ENCODE peak calls at places on chromosomes 11 and 22, in five cellular contexts. One of them, this sample, is unnamed.

GRCh38 chr22:46376908-46377565 is 41.5 kb downstream of the TRMU start:
- DNase-seq in GM12878: no peak
- DNase-seq in K562: no peak
- DNase-seq in SK-N-SH: no peak
- DNase-seq in A549: no peak
- DNase-seq in this sample: no peak

GRCh38 chr11:91308069-91308468 is 916.5 kb upstream of the FAT3 start:
- DNase-seq in SK-N-SH: peak
- DNase-seq in GM12878: no peak
- DNase-seq in A549: no peak
- DNase-seq in K562: no peak
- DNase-seq in this sample: no peak

GRCh38 chr22:21591695-21592094 is 24.2 kb downstream of the UBE2L3 start:
- DNase-seq in A549: no peak
- DNase-seq in SK-N-SH: no peak
- DNase-seq in K562: no peak
- DNase-seq in GM12878: no peak
- DNase-seq in this sample: no peak

GRCh38 chr22:34414467-34415440 is 494.5 kb upstream of the LARGE1 start:
- DNase-seq in K562: peak
- DNase-seq in GM12878: peak
- DNase-seq in A549: peak
- DNase-seq in SK-N-SH: peak
- DNase-seq in this sample: no peak

GRCh38 chr22:46525681-46526483 is 11.5 kb downstream of the CELSR1 start:
- DNase-seq in K562: no peak
- DNase-seq in SK-N-SH: no peak
- DNase-seq in A549: no peak
- DNase-seq in GM12878: no peak
- DNase-seq in this sample: no peak

GRCh38 chr11:121282376-121282775 is 10.2 kb upstream of the SC5D start:
- DNase-seq in SK-N-SH: no peak
- DNase-seq in K562: no peak
- DNase-seq in A549: no peak
- DNase-seq in GM12878: no peak
- DNase-seq in this sample: no peak

GRCh38 chr11:65182258-65183170 is 786 bp downstream of the CAPN1 start:
- DNase-seq in GM12878: no peak
- DNase-seq in SK-N-SH: no peak
- DNase-seq in A549: no peak
- DNase-seq in K562: peak
- DNase-seq in this sample: no peak

GRCh38 chr11:35115688-35116030 is 23.3 kb upstream of the CD44 start:
- DNase-seq in A549: no peak
- DNase-seq in K562: no peak
- DNase-seq in GM12878: no peak
- DNase-seq in SK-N-SH: no peak
- DNase-seq in this sample: no peak

GRCh38 chr11:31884080-31884479 is 73.0 kb upstream of the PAX6 start:
- DNase-seq in SK-N-SH: no peak
- DNase-seq in K562: no peak
- DNase-seq in A549: no peak
- DNase-seq in GM12878: no peak
- DNase-seq in this sample: no peak

GRCh38 chr11:2818021-2818420 is 67.6 kb downstream of the CDKN1C start:
- DNase-seq in A549: no peak
- DNase-seq in SK-N-SH: no peak
- DNase-seq in GM12878: no peak
- DNase-seq in K562: no peak
- DNase-seq in this sample: no peak

GRCh38 chr11:69915151-69915500 is 95.9 kb upstream of the FGF3 start:
- DNase-seq in A549: no peak
- DNase-seq in SK-N-SH: no peak
- DNase-seq in K562: no peak
- DNase-seq in GM12878: no peak
- DNase-seq in this sample: peak

GRCh38 chr22:19067696-19068348 is 54.4 kb downstream of the DGCR2 start:
- DNase-seq in K562: no peak
- DNase-seq in A549: no peak
- DNase-seq in SK-N-SH: no peak
- DNase-seq in GM12878: no peak
- DNase-seq in this sample: no peak

GRCh38 chr11:8266246-8267241 is 2.9 kb upstream of the LMO1 start:
- DNase-seq in GM12878: no peak
- DNase-seq in K562: no peak
- DNase-seq in SK-N-SH: no peak
- DNase-seq in A549: no peak
- DNase-seq in this sample: no peak

GRCh38 chr11:129695543-129696308 is 119.9 kb upstream of the TMEM45B start:
- DNase-seq in A549: peak
- DNase-seq in SK-N-SH: peak
- DNase-seq in K562: peak
- DNase-seq in GM12878: no peak
- DNase-seq in this sample: peak

DNA sequence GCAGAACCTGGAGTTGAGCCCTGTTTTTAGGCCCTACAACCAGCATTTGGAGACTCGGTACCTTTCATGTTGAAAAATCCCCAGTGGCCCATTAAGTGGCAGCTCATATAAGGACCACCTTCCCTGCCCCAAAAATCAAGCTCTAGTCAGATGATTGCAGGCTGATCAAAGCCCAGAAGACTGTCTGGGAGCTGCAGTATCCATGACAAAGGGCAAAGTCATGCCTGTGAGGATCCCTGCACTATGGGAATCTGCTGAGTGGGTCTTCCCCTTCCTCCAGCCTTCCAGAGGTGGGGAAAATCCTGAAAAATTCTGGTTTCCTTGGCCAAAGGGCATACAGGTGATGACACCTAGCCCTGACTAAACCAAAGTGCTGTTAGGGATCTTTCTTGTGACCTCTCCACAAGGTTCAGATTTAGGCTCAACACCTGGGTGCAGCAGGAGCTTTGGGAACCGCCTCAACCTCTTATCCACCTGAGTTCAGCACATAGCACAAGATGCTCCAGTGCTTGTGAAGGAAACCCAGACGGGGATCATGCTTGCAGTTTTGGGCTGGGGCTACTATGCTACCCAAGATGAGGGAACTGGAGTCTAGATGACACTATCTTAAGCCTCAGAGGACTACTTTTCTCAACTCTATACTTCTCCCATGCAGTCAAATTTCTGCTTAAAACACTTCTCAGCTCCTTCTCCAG is 1.2 kb upstream of the TRIM3 start:
- DNase-seq in SK-N-SH: no peak
- DNase-seq in K562: no peak
- DNase-seq in GM12878: no peak
- DNase-seq in A549: no peak
- DNase-seq in this sample: peak
- TF ChIP-seq RAD21 in SK-N-SH: no peak
- TF ChIP-seq RAD21 in K562: no peak
- TF ChIP-seq RAD21 in GM12878: no peak
- TF ChIP-seq RAD21 in A549: no peak
- TF ChIP-seq RAD21 in this sample: no peak

DNA sequence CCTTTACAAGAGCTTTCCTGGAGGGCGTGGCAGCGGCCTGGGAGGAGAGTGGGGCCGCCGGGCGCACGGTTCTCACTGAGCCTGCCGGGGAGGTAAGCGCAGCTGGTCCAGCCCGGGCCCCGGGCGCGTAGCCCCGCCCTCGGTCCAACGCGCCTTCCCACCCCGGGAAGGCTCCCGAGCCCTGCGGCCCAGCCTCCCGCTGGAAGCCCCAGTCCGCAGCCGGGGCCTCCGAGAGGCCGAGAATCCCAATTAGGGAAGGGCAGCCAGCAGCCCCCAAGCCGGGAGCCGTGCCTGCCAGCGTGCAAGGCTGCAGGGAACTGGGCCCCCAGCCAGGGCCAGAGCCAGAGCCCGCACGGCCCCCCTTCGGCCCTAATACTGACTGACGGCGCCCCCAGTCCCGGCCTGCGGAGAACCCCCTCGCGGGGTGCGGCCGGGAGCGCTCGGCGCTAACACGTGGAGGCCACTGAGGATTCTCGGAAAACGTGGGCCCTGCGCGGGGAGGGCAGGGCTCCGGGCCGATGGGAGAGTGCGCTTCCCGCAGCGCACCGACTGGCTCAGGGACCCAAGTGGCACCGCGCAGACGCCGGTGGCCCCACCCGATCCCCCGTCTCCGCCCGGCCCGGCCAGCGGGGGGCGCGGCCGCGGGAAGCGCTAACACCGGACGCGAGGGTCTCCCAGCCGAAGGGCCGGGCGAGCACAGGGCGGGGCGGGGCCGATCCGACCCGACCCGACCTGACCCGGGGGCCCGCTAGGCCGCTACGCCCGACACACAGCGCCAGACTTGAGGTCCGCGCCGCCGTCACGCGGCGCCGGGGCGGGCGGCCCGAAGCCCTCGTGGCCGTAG is 5.7 kb downstream of the ZFTA start:
- DNase-seq in SK-N-SH: peak
- DNase-seq in K562: no peak
- DNase-seq in A549: no peak
- DNase-seq in GM12878: no peak
- DNase-seq in this sample: no peak
- TF ChIP-seq RCOR1 in SK-N-SH: no peak
- TF ChIP-seq RCOR1 in K562: no peak
- TF ChIP-seq RCOR1 in A549: no peak
- TF ChIP-seq RCOR1 in GM12878: no peak
- TF ChIP-seq RCOR1 in this sample: no peak

DNA sequence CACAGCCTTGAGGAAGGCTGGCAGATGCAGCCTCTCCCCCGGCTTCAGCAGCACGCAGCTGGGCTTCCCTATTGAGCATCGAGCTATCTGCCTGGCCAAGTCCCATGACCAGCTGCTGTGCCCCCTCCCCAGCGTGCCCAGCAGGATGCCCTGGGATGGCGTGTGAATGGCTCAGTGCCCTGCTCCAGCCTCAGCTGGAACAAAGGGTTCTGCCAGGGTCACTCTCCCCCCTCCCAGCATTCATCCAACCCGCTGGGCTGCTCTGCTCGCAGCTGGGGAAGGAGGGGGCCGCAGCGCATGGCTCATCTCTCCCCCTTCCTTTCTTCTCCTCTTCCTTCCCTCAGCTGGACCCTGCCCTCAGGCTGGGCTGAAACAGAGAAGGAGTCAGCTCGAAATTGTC is 14.5 kb downstream of the LRP4 start:
- DNase-seq in A549: no peak
- DNase-seq in GM12878: no peak
- DNase-seq in K562: no peak
- DNase-seq in SK-N-SH: no peak
- DNase-seq in this sample: no peak
- TF ChIP-seq RAD21 in A549: no peak
- TF ChIP-seq RAD21 in GM12878: no peak
- TF ChIP-seq RAD21 in K562: no peak
- TF ChIP-seq RAD21 in SK-N-SH: no peak
- TF ChIP-seq RAD21 in this sample: no peak

DNA sequence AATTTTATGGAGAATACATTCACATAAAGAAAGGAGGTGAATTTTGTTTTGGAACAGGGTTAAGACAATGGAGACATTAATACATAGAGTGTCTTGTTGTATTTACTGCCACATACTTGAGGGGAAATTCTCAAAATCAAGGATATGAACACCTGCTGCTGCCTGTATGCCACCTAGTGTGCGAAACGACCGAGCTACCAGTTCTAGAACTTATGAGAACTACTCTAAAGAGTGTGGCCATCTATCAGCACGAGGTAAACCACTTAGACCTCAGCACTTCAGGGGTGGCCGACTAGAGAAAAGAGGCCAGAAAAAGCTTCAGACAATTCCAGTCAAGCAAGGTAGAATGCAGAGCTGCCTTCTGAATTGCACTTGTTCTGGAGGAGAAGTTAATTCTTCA is 1.5 kb upstream of the AGBL2 start:
- DNase-seq in GM12878: no peak
- DNase-seq in A549: no peak
- DNase-seq in K562: no peak
- DNase-seq in SK-N-SH: no peak
- DNase-seq in this sample: no peak
- TF ChIP-seq RCOR1 in GM12878: no peak
- TF ChIP-seq RCOR1 in A549: no peak
- TF ChIP-seq RCOR1 in K562: no peak
- TF ChIP-seq RCOR1 in SK-N-SH: no peak
- TF ChIP-seq RCOR1 in this sample: no peak

GRCh38 chr11:94500181-94500580 is 6.4 kb downstream of the ANKRD49 start:
- DNase-seq in A549: no peak
- DNase-seq in K562: no peak
- DNase-seq in SK-N-SH: no peak
- DNase-seq in GM12878: no peak
- DNase-seq in this sample: no peak

GRCh38 chr11:94504689-94505293 is 7.5 kb upstream of the C11orf97 start:
- DNase-seq in K562: peak
- DNase-seq in SK-N-SH: peak
- DNase-seq in A549: peak
- DNase-seq in GM12878: no peak
- DNase-seq in this sample: peak

GRCh38 chr11:94507485-94507884 is 4.8 kb upstream of the C11orf97 start:
- DNase-seq in K562: no peak
- DNase-seq in SK-N-SH: no peak
- DNase-seq in GM12878: no peak
- DNase-seq in A549: no peak
- DNase-seq in this sample: no peak

DNA sequence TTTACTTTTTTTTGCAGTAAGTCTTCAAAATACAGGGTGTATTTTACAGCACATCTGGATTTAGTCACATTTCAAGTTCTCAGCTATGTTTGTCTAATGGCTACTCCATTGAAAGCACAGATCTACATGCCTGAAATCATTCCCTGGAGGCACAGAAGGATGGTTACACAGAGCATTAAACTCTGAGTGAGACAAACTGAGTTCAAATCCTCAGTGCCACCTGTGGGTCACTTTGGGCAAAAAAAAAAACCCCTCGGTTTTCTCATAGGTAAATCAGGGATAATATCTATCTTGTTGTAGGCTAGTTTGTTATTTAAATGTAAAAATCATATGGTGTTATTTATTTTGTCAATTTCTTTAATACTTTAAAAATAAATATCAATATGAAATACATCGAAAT is 7.7 kb downstream of the ANKRD49 start:
- DNase-seq in SK-N-SH: no peak
- DNase-seq in GM12878: no peak
- DNase-seq in K562: no peak
- DNase-seq in A549: no peak
- DNase-seq in this sample: no peak
- TF ChIP-seq RAD21 in SK-N-SH: no peak
- TF ChIP-seq RAD21 in GM12878: no peak
- TF ChIP-seq RAD21 in K562: peak
- TF ChIP-seq RAD21 in A549: no peak
- TF ChIP-seq RAD21 in this sample: no peak